ENCODE peak calls at places on chromosomes 12 and 14, in five cellular contexts. V is foreskin fibroblast, C is astrocyte of the spinal cord, A is GM12865, U is lung. O is an unnamed sample.

GRCh38 chr12:33967760-33968159 is 54.5 kb upstream of the ALG10 start:
- DNase-seq in V (no peak), U (no peak), C (no peak), A (no peak), O (no peak)

GRCh38 chr14:24067133-24068082 is 4.0 kb upstream of the CPNE6 start:
- DNase-seq in A (no peak), C (no peak), U (no peak), V (no peak), O (no peak)

GRCh38 chr12:105882404-105882803 is 256.4 kb downstream of the NUAK1 start:
- DNase-seq in A (no peak), V (no peak), U (no peak), C (peak; percentile 13), O (no peak)

GRCh38 chr14:70808023-70808401 is 1.3 kb downstream of the MAP3K9 start:
- DNase-seq in V (no peak), A (peak; percentile 81), C (no peak), U (peak; percentile 54), O (peak; percentile 64)

GRCh38 chr14:68464716-68465115 is 328.2 kb downstream of the ZFP36L1 start:
- DNase-seq in A (no peak), U (no peak), C (peak; percentile 69), V (peak; percentile 90), O (no peak)

GRCh38 chr14:91980157-91980556 is 32.7 kb upstream of the FBLN5 start:
- DNase-seq in C (peak; percentile 89), U (no peak), A (peak; percentile 52), V (peak; percentile 92), O (no peak)

GRCh38 chr12:14903386-14904098 is 17.9 kb upstream of the MGP start:
- DNase-seq in U (no peak), C (no peak), A (no peak), V (no peak), O (no peak)

GRCh38 chr12:618626-619025 is 44.6 kb downstream of the NINJ2 start:
- DNase-seq in V (no peak), U (peak; percentile 69), A (no peak), C (no peak), O (no peak)

GRCh38 chr12:57240069-57240921 is 10.7 kb downstream of the STAC3 start:
- DNase-seq in C (peak; percentile 48), A (peak; percentile 79), U (no peak), V (peak; percentile 89), O (peak; percentile 53)

GRCh38 chr12:41709463-41710285 is 435.0 kb downstream of the GXYLT1 start:
- DNase-seq in U (peak; percentile 28), A (no peak), V (no peak), C (no peak), O (no peak)

GRCh38 chr14:102212356-102212755 is 72.7 kb downstream of the WDR20 start:
- DNase-seq in C (no peak), U (no peak), A (no peak), V (no peak), O (no peak)

GRCh38 chr12:11856971-11857370 is 207.5 kb downstream of the ETV6 start:
- DNase-seq in U (no peak), V (no peak), A (no peak), C (no peak), O (peak; percentile 52)

GRCh38 chr12:67649165-67650126 is 901 bp downstream of the DYRK2 start:
- DNase-seq in V (peak; percentile 56), C (peak; percentile 14), A (peak; percentile 37), U (no peak), O (peak; percentile 42)

GRCh38 chr12:63918788-63919300 is 74.3 kb downstream of the SRGAP1 start:
- DNase-seq in V (peak; percentile 90), U (no peak), A (no peak), C (peak; percentile 91), O (no peak)

GRCh38 chr12:12331244-12331771 is 18.7 kb downstream of the MANSC1 start:
- DNase-seq in V (no peak), U (no peak), A (no peak), C (no peak), O (peak; percentile 32)

GRCh38 chr12:124544983-124545382 is 22.4 kb downstream of the NCOR2 start:
- DNase-seq in V (no peak), U (no peak), A (no peak), C (no peak), O (no peak)

GRCh38 chr12:124544311-124544970 is 23.0 kb downstream of the NCOR2 start:
- DNase-seq in V (no peak), U (no peak), C (no peak), A (no peak), O (no peak)

GRCh38 chr12:124543052-124543590 is 24.3 kb downstream of the NCOR2 start:
- DNase-seq in U (no peak), A (peak; percentile 48), C (no peak), V (no peak), O (peak; percentile 40)

GRCh38 chr12:124542021-124542941 is 25.1 kb downstream of the NCOR2 start:
- DNase-seq in V (no peak), C (no peak), U (no peak), A (no peak), O (no peak)

GRCh38 chr12:124543591-124544310 is 23.7 kb downstream of the NCOR2 start:
- DNase-seq in A (no peak), C (peak; percentile 44), U (no peak), V (no peak), O (no peak)
- H3K4me3 ChIP-seq in A (no peak overlapping the region), C (no peak overlapping the region), U (no peak overlapping the region), V (no peak overlapping the region), O (no peak overlapping the region)

DNA sequence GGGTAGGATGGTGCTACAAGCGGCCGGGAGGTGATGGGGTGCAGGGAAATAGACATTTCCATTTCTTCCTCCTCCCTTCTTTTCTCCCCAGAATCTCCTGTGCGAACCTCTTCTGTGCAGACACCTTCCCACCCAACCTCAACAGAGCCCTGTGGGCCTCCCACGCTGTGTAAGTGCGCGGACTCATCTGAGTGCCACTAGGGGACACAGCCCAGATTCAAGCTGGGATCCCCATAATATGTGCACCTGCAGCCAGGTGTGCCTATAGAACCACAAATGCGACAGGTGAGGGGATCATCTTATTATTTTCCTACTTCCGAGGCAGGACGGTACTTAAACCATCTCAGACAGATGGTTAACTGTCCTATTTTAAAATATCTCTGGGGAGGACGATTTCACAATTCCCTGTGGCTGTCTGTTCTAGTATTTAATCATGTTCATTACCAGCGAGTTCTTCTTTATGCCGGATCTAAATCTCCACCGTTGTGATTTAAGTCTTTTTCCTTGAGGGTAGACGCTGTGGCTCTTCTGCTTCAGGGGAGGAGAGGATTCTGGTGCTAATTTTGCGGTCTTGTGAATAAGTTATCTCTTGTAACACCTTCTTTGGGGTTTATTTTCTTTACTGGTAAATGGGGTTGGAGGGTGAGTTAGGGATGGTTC is 17.2 kb upstream of the CACNA1C start:
- DNase-seq in A (no peak), U (no peak), C (no peak), V (no peak), O (no peak)
- H3K4me3 ChIP-seq in A (peak overlapping the region; percentile 33), U (no peak overlapping the region), C (peak overlapping the region; percentile 31), V (peak overlapping the region; percentile 30), O (no peak overlapping the region)

GRCh38 chr12:45912774-45913173 is 77.6 kb downstream of the SCAF11 start:
- DNase-seq in C (no peak), A (no peak), U (no peak), V (no peak), O (no peak)
- H3K4me3 ChIP-seq in C (no peak overlapping the region), A (no peak overlapping the region), U (no peak overlapping the region), V (no peak overlapping the region), O (no peak overlapping the region)

DNA sequence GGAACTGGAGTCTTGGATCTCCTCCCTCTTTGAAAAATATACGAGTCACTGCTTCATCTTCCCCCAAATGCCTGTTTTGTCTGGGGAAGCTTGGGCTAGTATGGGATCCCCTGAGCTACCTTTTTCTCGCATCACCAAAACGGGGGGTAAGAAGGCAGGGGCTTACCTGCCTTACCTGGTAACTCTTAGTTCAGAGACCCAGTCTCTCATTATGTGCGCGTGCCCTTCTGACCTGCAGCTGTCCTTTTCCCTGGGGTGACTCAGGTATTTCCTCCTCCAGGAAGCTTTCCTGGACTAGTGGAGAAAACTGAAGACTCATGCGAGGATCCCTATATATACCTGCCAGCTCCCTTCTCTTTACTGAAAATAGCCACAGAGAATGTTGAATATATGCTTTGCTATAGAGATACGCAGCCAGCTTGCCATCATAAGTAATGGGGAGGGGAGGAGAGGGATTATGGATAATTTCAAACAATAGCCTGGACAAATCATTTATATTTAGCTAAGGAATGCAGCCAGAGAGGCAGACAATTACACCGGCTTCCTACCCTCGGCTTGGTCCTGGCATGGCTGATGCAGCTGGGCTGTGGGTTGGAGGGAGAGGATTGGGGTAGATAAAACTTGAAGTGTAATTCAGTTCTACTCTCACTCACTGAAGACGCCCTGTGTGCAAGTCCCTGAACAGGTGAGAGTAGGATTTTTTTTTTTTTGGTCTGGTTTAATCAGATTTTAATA is 1.1 kb downstream of the TSPAN9 start:
- DNase-seq in U (no peak), A (no peak), C (no peak), V (no peak), O (no peak)
- H3K4me3 ChIP-seq in U (peak overlapping the region; percentile 40), A (no peak overlapping the region), C (peak overlapping the region; percentile 85), V (peak overlapping the region; percentile 69), O (peak overlapping the region; percentile 59)

DNA sequence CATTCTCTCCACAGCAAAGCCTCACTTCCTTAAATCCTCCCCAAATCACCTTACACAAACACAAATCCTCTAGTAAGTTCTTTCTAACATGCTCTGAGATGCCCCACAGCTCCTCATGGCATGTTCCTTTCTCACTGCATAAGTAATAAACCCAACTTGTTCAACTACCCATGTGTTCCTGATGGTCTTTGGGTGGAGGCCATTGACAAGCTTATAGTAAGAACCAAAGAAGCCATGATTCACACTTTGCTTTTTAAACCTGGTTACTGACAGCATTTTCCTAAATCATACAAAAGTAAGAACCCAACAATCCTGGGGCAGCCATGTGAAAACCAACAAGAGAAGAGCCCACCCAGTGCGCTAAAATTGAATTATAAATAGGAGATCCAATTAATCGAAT is 138.6 kb downstream of the ITPR2 start:
- DNase-seq in A (no peak), V (no peak), U (no peak), C (no peak), O (no peak)
- H3K4me3 ChIP-seq in A (no peak overlapping the region), V (no peak overlapping the region), U (no peak overlapping the region), C (no peak overlapping the region), O (no peak overlapping the region)

DNA sequence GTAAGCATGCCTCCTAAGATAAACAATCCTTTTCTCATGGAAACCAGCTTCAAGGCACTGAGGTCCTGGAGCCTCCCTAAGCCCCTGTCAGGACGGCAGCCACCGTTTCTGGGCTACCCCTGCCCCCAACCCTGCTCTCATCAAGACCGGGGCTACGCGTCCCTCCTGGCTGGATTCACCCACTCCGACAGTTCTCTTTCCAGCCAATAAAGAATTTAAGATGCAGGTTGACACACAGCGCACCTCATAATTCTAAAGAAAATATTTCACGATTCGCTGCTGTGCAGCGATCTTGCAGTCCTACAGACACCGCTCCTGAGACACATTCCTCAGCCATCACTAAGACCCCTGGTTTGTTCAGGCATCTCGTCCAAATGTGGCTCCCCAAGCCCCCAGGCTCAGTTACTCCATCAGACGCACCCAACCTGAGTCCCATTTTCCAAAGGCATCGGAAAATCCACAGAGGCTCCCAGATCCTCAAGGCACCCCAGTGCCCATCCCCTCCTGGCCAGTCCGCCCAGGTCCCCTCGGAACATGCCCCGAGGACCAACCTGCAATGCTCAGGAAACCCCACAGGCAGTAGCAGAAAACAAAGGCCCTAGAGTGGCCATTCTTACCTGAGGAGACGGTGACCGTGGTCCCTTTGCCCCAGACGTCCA is 336.3 kb downstream of the TMEM121 start:
- DNase-seq in U (no peak), A (peak; percentile 84), V (no peak), C (no peak), O (no peak)
- H3K4me3 ChIP-seq in U (no peak overlapping the region), A (peak overlapping the region; percentile 78), V (no peak overlapping the region), C (no peak overlapping the region), O (no peak overlapping the region)

O was measured in body of pancreas.